ENCODE peak calls at places on chromosomes 6 and 20, in four cellular contexts. O is progenitor cell of endocrine pancreas, F is pancreas, W is cardiac fibroblast. I is an unnamed sample.

GRCh38 chr6:30685157-30685976 is 1.1 kb downstream of the PPP1R18 start:
- DNase-seq in O (no peak), F (peak; percentile 60), W (peak; percentile 33), I (peak; percentile 42)

GRCh38 chr6:169722362-169723199 is 1.7 kb downstream of the PHF10 start:
- DNase-seq in O (no peak), F (peak; percentile 72), W (peak; percentile 58), I (peak; percentile 45)

GRCh38 chr6:36623547-36624459 is 29.6 kb downstream of the SRSF3 start:
- DNase-seq in O (peak; percentile 69), F (peak; percentile 93), W (peak; percentile 90), I (peak; percentile 84)

GRCh38 chr6:24313477-24314141 is 44.2 kb downstream of the DCDC2 start:
- DNase-seq in O (no peak), F (no peak), W (peak; percentile 86), I (no peak)

GRCh38 chr20:19981091-19981490 is 36.1 kb upstream of the NAA20 start:
- DNase-seq in O (no peak), F (no peak), W (peak; percentile 38), I (no peak)

GRCh38 chr20:29297411-29298270 is 1959.8 kb upstream of the DEFB115 start:
- DNase-seq in O (no peak), F (no peak), W (no peak), I (no peak)

GRCh38 chr6:40398810-40399477 is 188.2 kb downstream of the LRFN2 start:
- DNase-seq in O (no peak), F (no peak), W (no peak), I (no peak)

GRCh38 chr6:170271771-170272314 is 19.0 kb downstream of the DLL1 start:
- DNase-seq in O (no peak), F (peak; percentile 87), W (no peak), I (peak; percentile 92)

GRCh38 chr20:11168026-11168425 is 494.2 kb upstream of the JAG1 start:
- DNase-seq in O (no peak), F (no peak), W (no peak), I (no peak)

GRCh38 chr20:51388227-51388626 is 154.3 kb downstream of the NFATC2 start:
- DNase-seq in O (no peak), F (no peak), W (no peak), I (no peak)

GRCh38 chr20:58349586-58349985 is 39.4 kb upstream of the VAPB start:
- DNase-seq in O (no peak), F (no peak), W (peak; percentile 60), I (peak; percentile 11)

GRCh38 chr20:38135641-38136420 is 29.2 kb downstream of the TGM2 start:
- DNase-seq in O (no peak), F (peak; percentile 55), W (no peak), I (no peak)

GRCh38 chr20:32037929-32038328 is 14.1 kb upstream of the HCK start:
- DNase-seq in O (no peak), F (no peak), W (peak; percentile 45), I (no peak)

GRCh38 chr6:44133003-44133931 is 5.9 kb downstream of the TMEM63B start:
- DNase-seq in O (no peak), F (no peak), W (peak; percentile 67), I (no peak)

GRCh38 chr20:25237610-25238318 is 10.1 kb upstream of the PYGB start:
- DNase-seq in O (no peak), F (no peak), W (peak; percentile 98), I (peak; percentile 18)

GRCh38 chr6:122772724-122773123 is 6.8 kb upstream of the FABP7 start:
- DNase-seq in O (no peak), F (no peak), W (no peak), I (no peak)

GRCh38 chr6:144578385-144579350 is 293.5 kb downstream of the UTRN start:
- DNase-seq in O (no peak), F (no peak), W (peak; percentile 23), I (no peak)

GRCh38 chr20:46937827-46938226 is 43.2 kb downstream of the EYA2 start:
- DNase-seq in O (no peak), F (no peak), W (no peak), I (no peak)

GRCh38 chr6:154350293-154350692 is 6.3 kb downstream of the IPCEF1 start:
- DNase-seq in O (no peak), F (no peak), W (no peak), I (no peak)

GRCh38 chr6:169895000-169895759 is 143.8 kb downstream of the ERMARD start:
- DNase-seq in O (no peak), F (no peak), W (no peak), I (no peak)

GRCh38 chr20:14189794-14190402 is 147.5 kb downstream of the FLRT3 start:
- DNase-seq in O (no peak), F (no peak), W (peak; percentile 53), I (peak; percentile 23)

GRCh38 chr6:88840806-88841539 is 122.4 kb downstream of the RNGTT start:
- DNase-seq in O (no peak), F (no peak), W (no peak), I (no peak)

GRCh38 chr6:1388081-1388926 is 1.1 kb upstream of the FOXF2 start:
- DNase-seq in O (no peak), F (no peak), W (no peak), I (no peak)

GRCh38 chr20:51533291-51534172 is 9.0 kb downstream of the NFATC2 start:
- DNase-seq in O (no peak), F (no peak), W (no peak), I (no peak)

GRCh38 chr6:72720464-72720863 is 98.6 kb downstream of the KCNQ5 start:
- DNase-seq in O (no peak), F (no peak), W (peak; percentile 43), I (no peak)

GRCh38 chr6:106103728-106104109 is 17.6 kb downstream of the PRDM1 start:
- DNase-seq in O (no peak), F (no peak), W (no peak), I (peak; percentile 82)

GRCh38 chr20:45555198-45555597 is 8.0 kb upstream of the EPPIN start:
- DNase-seq in O (no peak), F (no peak), W (no peak), I (no peak)

GRCh38 chr6:30571085-30572077 is at the start of gene ABCF1:
- DNase-seq in O (peak; percentile 98), F (peak; percentile 100), W (peak; percentile 99), I (peak; percentile 99)

GRCh38 chr20:43571310-43571709 is 12.5 kb downstream of the SGK2 start:
- DNase-seq in O (no peak), F (no peak), W (no peak), I (no peak)

GRCh38 chr6:160756021-160756420 is 54.0 kb downstream of the PLG start:
- DNase-seq in O (no peak), F (no peak), W (no peak), I (no peak)

GRCh38 chr20:39070484-39071231 is 108.5 kb downstream of the DHX35 start:
- DNase-seq in O (no peak), F (no peak), W (peak; percentile 15), I (no peak)

GRCh38 chr20:35284992-35285805 is 627 bp upstream of the EIF6 start:
- DNase-seq in O (no peak), F (no peak), W (no peak), I (no peak)

GRCh38 chr6:151379933-151380847 is 11.2 kb downstream of the ZBTB2 start:
- DNase-seq in O (no peak), F (no peak), W (no peak), I (peak; percentile 57)

GRCh38 chr6:123316733-123317323 is 319.9 kb downstream of the TRDN start:
- DNase-seq in O (no peak), F (no peak), W (peak; percentile 40), I (peak; percentile 3)

DNA sequence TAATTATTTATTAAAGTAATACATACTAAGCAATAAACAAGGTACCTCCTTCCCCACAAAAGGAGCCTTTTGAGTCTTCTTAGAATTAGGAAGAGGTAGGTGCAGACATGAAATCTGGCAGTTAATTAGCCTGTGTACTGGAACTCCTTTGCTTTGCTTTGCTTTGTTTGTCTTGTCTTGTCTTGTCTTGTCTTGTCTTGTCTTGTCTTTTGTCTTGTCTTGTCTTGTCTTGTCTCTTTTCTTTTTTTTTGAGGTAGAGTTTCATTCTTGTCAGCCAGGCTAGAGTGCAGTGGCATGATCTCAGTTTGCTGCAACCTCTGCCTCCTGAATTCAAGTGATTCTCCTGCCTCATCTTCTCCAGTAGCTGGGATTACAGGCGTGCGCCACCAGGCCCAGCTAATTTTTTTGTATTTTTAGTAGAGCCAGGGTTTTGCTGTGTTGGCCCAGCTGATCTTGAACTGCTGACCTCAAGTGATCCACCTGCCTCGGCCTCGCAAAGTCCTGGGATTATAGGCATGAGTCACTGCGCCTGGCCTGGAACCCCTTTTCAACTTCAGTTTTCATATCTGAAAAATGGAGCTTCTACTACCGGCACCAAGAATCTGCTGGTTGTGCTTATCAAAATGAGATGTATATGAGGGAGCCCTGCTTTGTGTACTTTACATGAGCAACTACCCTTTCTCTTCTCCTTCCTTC is 301.2 kb downstream of the CDKAL1 start:
- DNase-seq in O (no peak), F (no peak), W (no peak), I (no peak)
- TF ChIP-seq CTCF in O (no peak), F (no peak), W (no peak), I (no peak)

DNA sequence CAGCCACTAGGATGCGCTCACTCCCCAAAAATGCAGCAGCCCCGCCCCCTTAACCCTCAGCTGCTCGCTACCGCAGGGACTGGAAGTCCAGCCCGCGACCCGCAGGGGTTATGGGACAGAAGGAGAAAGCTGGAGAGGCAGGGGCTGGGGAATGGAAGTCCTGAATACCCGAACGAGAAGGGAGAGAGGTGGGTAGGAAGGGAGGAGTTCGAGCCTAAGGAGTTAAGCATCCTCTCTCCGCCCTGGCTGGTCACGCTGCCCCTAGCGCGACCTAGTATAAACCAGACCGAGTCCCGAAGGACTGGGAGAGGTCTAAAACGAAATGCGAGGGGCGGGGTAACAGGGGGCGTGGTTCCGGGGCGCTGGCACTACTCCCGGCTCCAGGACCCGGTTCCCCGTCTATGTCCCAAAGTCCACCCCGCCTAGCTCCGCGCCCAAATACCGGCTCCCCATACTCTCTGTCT is 448 bp upstream of the DDAH2 start:
- DNase-seq in O (peak; percentile 75), F (peak; percentile 86), W (peak; percentile 92), I (peak; percentile 88)
- TF ChIP-seq CTCF in O (peak; percentile 21), F (no peak), W (no peak), I (peak; percentile 75)

GRCh38 chr6:71388846-71389543 is 100.4 kb downstream of the OGFRL1 start:
- DNase-seq in O (no peak), F (no peak), W (no peak), I (no peak)

GRCh38 chr6:71391126-71391525 is 102.5 kb downstream of the OGFRL1 start:
- DNase-seq in O (no peak), F (no peak), W (no peak), I (no peak)

GRCh38 chr6:71393471-71393870 is 104.9 kb downstream of the OGFRL1 start:
- DNase-seq in O (no peak), F (no peak), W (peak; percentile 34), I (no peak)

GRCh38 chr6:71394001-71394432 is 105.4 kb downstream of the OGFRL1 start:
- DNase-seq in O (no peak), F (no peak), W (peak; percentile 72), I (no peak)

GRCh38 chr6:71392286-71392685 is 103.7 kb downstream of the OGFRL1 start:
- DNase-seq in O (no peak), F (no peak), W (no peak), I (no peak)
- TF ChIP-seq CTCF in O (no peak), F (no peak), W (no peak), I (no peak)

GRCh38 chr6:148578489-148578814 is 168.4 kb upstream of the UST start:
- DNase-seq in O (no peak), F (no peak), W (no peak), I (no peak)
- TF ChIP-seq CTCF in O (no peak), F (no peak), W (no peak), I (no peak)